ENCODE peak calls at places on chromosomes 3 and 15, in ten cellular contexts. A, R, F, G, Y, V, I, E, O and C are unnamed samples.
A peak's percentile ranks its signal among the peaks of the same experiment; 100 is the strongest.

GRCh38 chr15:92521624-92522008 is 127.9 kb downstream of the ST8SIA2 start:
- DNase-seq in A (peak; percentile 80), R (peak; percentile 17), F (peak; percentile 70), G (peak; percentile 54), Y (peak; percentile 89), V (peak; percentile 47), I (peak; percentile 87), E (no peak), O (peak; percentile 78), C (peak; percentile 10)

GRCh38 chr15:51736069-51736468 is 1.4 kb downstream of the LYSMD2 start:
- DNase-seq in A (no peak), R (peak; percentile 39), F (no peak), G (no peak), Y (no peak), V (no peak), I (no peak), E (no peak), O (no peak), C (no peak)

GRCh38 chr3:134829716-134830115 is 34.7 kb downstream of the EPHB1 start:
- DNase-seq in A (no peak), R (no peak), F (no peak), G (no peak), Y (no peak), V (no peak), I (no peak), E (no peak), O (no peak), C (no peak)

GRCh38 chr3:110248666-110249065 is 823.0 kb upstream of the NECTIN3 start:
- DNase-seq in A (no peak), R (no peak), F (no peak), G (no peak), Y (no peak), V (no peak), I (no peak), E (no peak), O (no peak), C (no peak)

GRCh38 chr3:156171517-156172267 is 51.3 kb downstream of the KCNAB1 start:
- DNase-seq in A (no peak), R (no peak), F (no peak), G (no peak), Y (no peak), V (no peak), I (no peak), E (no peak), O (no peak), C (no peak)

GRCh38 chr3:130354430-130354829 is 9.0 kb downstream of the COL6A5 start:
- DNase-seq in A (no peak), R (no peak), F (no peak), G (no peak), Y (no peak), V (no peak), I (no peak), E (no peak), O (no peak), C (no peak)

GRCh38 chr15:68601206-68602197 is 22.7 kb downstream of the CORO2B start:
- DNase-seq in A (no peak), R (no peak), F (no peak), G (no peak), Y (no peak), V (no peak), I (no peak), E (peak; percentile 59), O (no peak), C (no peak)

GRCh38 chr3:31550452-31551251 is 17.9 kb downstream of the STT3B start:
- DNase-seq in A (no peak), R (peak; percentile 28), F (peak; percentile 44), G (no peak), Y (no peak), V (no peak), I (no peak), E (no peak), O (no peak), C (peak; percentile 40)

GRCh38 chr3:70076394-70076793 is 76.9 kb downstream of the SAMMSON start:
- DNase-seq in A (no peak), R (no peak), F (no peak), G (no peak), Y (no peak), V (no peak), I (no peak), E (no peak), O (no peak), C (no peak)

GRCh38 chr15:72117698-72118399 is at the start of gene MYO9A:
- DNase-seq in A (peak; percentile 98), R (peak; percentile 98), F (peak; percentile 99), G (peak; percentile 96), Y (peak; percentile 98), V (peak; percentile 96), I (peak; percentile 99), E (peak; percentile 99), O (peak; percentile 99), C (peak; percentile 98)

GRCh38 chr15:72116680-72117447 is 1.1 kb downstream of the MYO9A start:
- DNase-seq in A (peak; percentile 47), R (peak; percentile 45), F (peak; percentile 34), G (no peak), Y (peak; percentile 75), V (no peak), I (peak; percentile 37), E (no peak), O (peak; percentile 59), C (no peak)

GRCh38 chr15:72118400-72118978 is at the start of gene SENP8:
- DNase-seq in A (no peak), R (no peak), F (no peak), G (no peak), Y (no peak), V (no peak), I (no peak), E (no peak), O (no peak), C (no peak)

GRCh38 chr15:72113347-72114031 is 4.5 kb downstream of the MYO9A start:
- DNase-seq in A (no peak), R (no peak), F (no peak), G (no peak), Y (no peak), V (no peak), I (no peak), E (no peak), O (no peak), C (no peak)

DNA sequence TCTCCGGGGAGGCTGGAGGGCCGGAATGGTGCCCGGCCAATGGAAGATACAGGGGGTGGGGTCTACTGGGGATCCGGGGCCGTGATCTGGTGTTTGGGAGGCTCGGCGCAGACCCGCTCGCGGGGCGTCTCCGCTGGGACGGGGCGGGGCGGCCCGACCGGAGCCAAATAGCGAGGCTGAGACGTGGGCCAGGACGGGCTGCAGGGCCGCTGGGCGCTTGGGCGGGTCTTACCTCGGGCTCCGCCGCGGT is 577 bp downstream of the MYO9A start:
- DNase-seq in A (peak; percentile 82), R (peak; percentile 60), F (peak; percentile 49), G (peak; percentile 58), Y (peak; percentile 92), V (no peak), I (no peak), E (no peak), O (peak; percentile 89), C (peak; percentile 78)
- H3K4me3 ChIP-seq in A (peak overlapping the region; percentile 96), R (peak overlapping the region; percentile 79), F (peak overlapping the region; percentile 84), G (peak overlapping the region; percentile 59), Y (peak overlapping the region; percentile 86), V (peak overlapping the region; percentile 86), I (peak overlapping the region; percentile 96), E (peak overlapping the region; percentile 93), O (peak overlapping the region; percentile 87), C (peak overlapping the region; percentile 89)

GRCh38 chr3:171833006-171833405 is 10.1 kb upstream of the TMEM212 start:
- DNase-seq in A (no peak), R (no peak), F (no peak), G (no peak), Y (no peak), V (no peak), I (no peak), E (no peak), O (no peak), C (no peak)

GRCh38 chr3:171835613-171836012 is 7.5 kb upstream of the TMEM212 start:
- DNase-seq in A (no peak), R (no peak), F (no peak), G (no peak), Y (no peak), V (no peak), I (no peak), E (no peak), O (no peak), C (no peak)

GRCh38 chr3:171835116-171835515 is 8.0 kb upstream of the TMEM212 start:
- DNase-seq in A (no peak), R (no peak), F (no peak), G (no peak), Y (no peak), V (no peak), I (no peak), E (no peak), O (no peak), C (no peak)

GRCh38 chr3:171833775-171834460 is 9.2 kb upstream of the TMEM212 start:
- DNase-seq in A (no peak), R (no peak), F (peak; percentile 27), G (no peak), Y (no peak), V (no peak), I (no peak), E (no peak), O (no peak), C (no peak)

GRCh38 chr3:171834461-171834801 is 8.7 kb upstream of the TMEM212 start:
- DNase-seq in A (no peak), R (no peak), F (no peak), G (no peak), Y (no peak), V (no peak), I (no peak), E (no peak), O (no peak), C (no peak)
- H3K27ac ChIP-seq in A (peak overlapping the region; percentile 31), R (no peak overlapping the region), F (peak overlapping the region; percentile 45), G (no peak overlapping the region), Y (peak overlapping the region; percentile 38), V (peak overlapping the region; percentile 49), I (no peak overlapping the region), E (peak overlapping the region; percentile 45), O (peak overlapping the region; percentile 19), C (no peak overlapping the region)

DNA sequence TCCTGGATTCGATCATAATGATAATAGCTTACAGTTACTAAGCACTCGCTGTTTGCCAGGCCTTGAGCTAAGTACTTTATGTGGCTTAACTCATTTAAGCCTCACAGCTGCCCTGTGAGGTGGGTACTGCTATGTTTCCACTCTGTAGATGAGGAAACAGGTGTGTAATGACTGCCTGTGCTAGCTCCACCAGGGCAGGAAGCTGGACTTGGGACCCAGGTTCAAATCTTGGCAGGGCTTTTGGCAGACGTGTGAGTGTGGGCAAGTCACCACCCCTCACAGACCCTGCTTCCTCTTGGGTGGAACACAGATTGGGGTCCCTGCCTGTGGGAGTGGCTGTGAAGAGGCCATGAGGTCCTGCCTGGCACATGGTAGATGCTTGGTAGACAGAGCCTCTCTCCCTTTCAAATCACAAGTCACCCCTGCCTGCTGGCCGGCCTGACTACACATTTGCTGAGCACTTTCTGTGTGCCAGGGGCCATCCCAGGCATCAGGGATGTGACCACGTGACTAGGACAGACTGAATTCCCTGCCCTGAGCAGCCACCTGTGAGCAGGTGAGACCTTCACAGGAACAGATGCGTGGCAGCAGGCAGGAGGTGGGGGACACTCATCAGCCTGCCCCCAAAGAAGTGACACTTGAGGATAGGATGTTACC is 3.7 kb downstream of the EFCC1 start:
- DNase-seq in A (no peak), R (no peak), F (peak; percentile 52), G (no peak), Y (no peak), V (no peak), I (no peak), E (no peak), O (peak; percentile 53), C (no peak)
- H3K27me3 ChIP-seq in A (peaks cover 29% of the 10 kb centered on the region), R (peaks cover 5% of the 10 kb centered on the region), F (peaks cover 8% of the 10 kb centered on the region), G (no peaks in the 10 kb centered on the region), Y (peaks cover 8% of the 10 kb centered on the region), V (peaks cover 25% of the 10 kb centered on the region), I (peaks cover 3% of the 10 kb centered on the region), E (peaks cover 31% of the 10 kb centered on the region), O (no peaks in the 10 kb centered on the region), C (peaks cover 25% of the 10 kb centered on the region)

GRCh38 chr3:106309274-106309673 is 440.5 kb upstream of the CBLB start:
- DNase-seq in A (no peak), R (no peak), F (no peak), G (no peak), Y (no peak), V (no peak), I (no peak), E (no peak), O (no peak), C (no peak)
- H3K4me3 ChIP-seq in A (no peak overlapping the region), R (no peak overlapping the region), F (no peak overlapping the region), G (no peak overlapping the region), Y (no peak overlapping the region), V (no peak overlapping the region), I (no peak overlapping the region), E (no peak overlapping the region), O (no peak overlapping the region), C (no peak overlapping the region)